ENCODE peak calls at places on chromosomes 4 and X, in four cellular contexts. B is adrenal gland, I is substantia nigra, X is kidney glomerular epithelial cell. F is an unnamed sample.

GRCh38 chr4:164438321-164438720 is 315.6 kb upstream of the SMIM31 start:
- DNase-seq in B (no peak), I (no peak), X (peak), F (no peak)

GRCh38 chr4:77911842-77912450 is 49.3 kb downstream of the MRPL1 start:
- DNase-seq in B (no peak), I (no peak), X (no peak), F (no peak)

GRCh38 chr4:137656661-137657060 is 124.4 kb upstream of the PCDH18 start:
- DNase-seq in B (no peak), I (no peak), X (no peak), F (no peak)

GRCh38 chr4:143336828-143337599 is at the start of gene GAB1:
- DNase-seq in B (peak), I (peak), X (peak), F (no peak)

GRCh38 chr4:140372607-140373327 is 679 bp upstream of the SCOC start:
- DNase-seq in B (peak), I (no peak), X (no peak), F (no peak)

GRCh38 chrX:84737471-84737871 is 235.2 kb upstream of the HDX start:
- DNase-seq in B (no peak), I (no peak), X (no peak), F (no peak)

GRCh38 chr4:168848112-168848511 is 161.9 kb downstream of the CBR4 start:
- DNase-seq in B (peak), I (no peak), X (peak), F (no peak)

GRCh38 chr4:68373513-68373912 is 23.6 kb upstream of the YTHDC1 start:
- DNase-seq in B (peak), I (peak), X (peak), F (peak)

GRCh38 chr4:108411836-108412235 is 208.5 kb upstream of the RPL34 start:
- DNase-seq in B (no peak), I (no peak), X (no peak), F (no peak)

GRCh38 chr4:182975806-182976205 is 58.6 kb upstream of the DCTD start:
- DNase-seq in B (no peak), I (no peak), X (peak), F (no peak)

GRCh38 chr4:72418458-72418857 is 150.6 kb downstream of the ADAMTS3 start:
- DNase-seq in B (peak), I (no peak), X (peak), F (no peak)

GRCh38 chr4:184409911-184410692 is 64.2 kb downstream of the IRF2 start:
- DNase-seq in B (no peak), I (no peak), X (no peak), F (no peak)

GRCh38 chr4:90349632-90350031 is 222.4 kb downstream of the CCSER1 start:
- DNase-seq in B (no peak), I (no peak), X (no peak), F (no peak)

GRCh38 chrX:42944381-42944998 is 166.5 kb upstream of the PPP1R2C start:
- DNase-seq in B (no peak), I (no peak), X (no peak), F (no peak)

GRCh38 chr4:182770259-182770968 is 146.8 kb downstream of the DCTD start:
- DNase-seq in B (no peak), I (no peak), X (no peak), F (no peak)

GRCh38 chr4:55635760-55636621 is at the start of gene NMU:
- DNase-seq in B (peak), I (peak), X (no peak), F (no peak)

GRCh38 chrX:46912673-46913491 is 661 bp downstream of the JADE3 start:
- DNase-seq in B (peak), I (peak), X (no peak), F (peak)

F was measured in frontal cortex.